ENCODE peak calls at places on chromosome 10, in six cellular contexts. V is AG09309, Y is right cardiac atrium, I is PC-9, C is pancreas, S is A549. J is an unnamed sample.

GRCh38 chr10:127848226-127848625 is 44.5 kb downstream of the CLRN3 start:
- DNase-seq in C (no peak), I (no peak), S (no peak), V (no peak), Y (no peak), J (no peak)

GRCh38 chr10:82814635-82815034 is 939.6 kb downstream of the NRG3 start:
- DNase-seq in V (no peak), Y (no peak), S (no peak), I (no peak), C (no peak), J (peak)

GRCh38 chr10:8967004-8967530 is 912.6 kb downstream of the GATA3 start:
- DNase-seq in C (no peak), I (no peak), V (no peak), Y (no peak), S (no peak), J (no peak)

GRCh38 chr10:8102708-8103401 is 48.4 kb downstream of the GATA3 start:
- DNase-seq in S (no peak), V (no peak), Y (no peak), C (no peak), I (no peak), J (no peak)

GRCh38 chr10:14879055-14879800 is 562 bp downstream of the SUV39H2 start:
- DNase-seq in I (no peak), S (peak), Y (no peak), V (no peak), C (no peak), J (peak)

GRCh38 chr10:24721254-24722106 is 2.2 kb downstream of the ARHGAP21 start:
- DNase-seq in V (no peak), Y (peak), C (peak), I (peak), S (peak), J (peak)

GRCh38 chr10:113108948-113109347 is 158.9 kb downstream of the TCF7L2 start:
- DNase-seq in V (no peak), C (no peak), S (no peak), I (no peak), Y (no peak), J (no peak)

GRCh38 chr10:132105302-132105995 is 39.7 kb downstream of the JAKMIP3 start:
- DNase-seq in S (no peak), V (no peak), Y (no peak), C (no peak), I (no peak), J (no peak)

GRCh38 chr10:86139066-86139657 is 227.4 kb downstream of the GRID1 start:
- DNase-seq in V (no peak), Y (no peak), S (peak), I (no peak), C (peak), J (no peak)

GRCh38 chr10:28984431-28984830 is 304.4 kb upstream of the LYZL1 start:
- DNase-seq in C (peak), V (peak), S (peak), Y (peak), I (peak), J (peak)

GRCh38 chr10:113099431-113100298 is 149.6 kb downstream of the TCF7L2 start:
- DNase-seq in I (no peak), S (no peak), V (no peak), Y (peak), C (no peak), J (peak)

GRCh38 chr10:71262027-71262426 is 49.7 kb downstream of the UNC5B start:
- DNase-seq in I (no peak), S (no peak), V (no peak), Y (peak), C (no peak), J (no peak)

GRCh38 chr10:11799736-11800080 is 23.4 kb upstream of the PROSER2 start:
- DNase-seq in S (no peak), Y (no peak), V (no peak), I (no peak), C (no peak), J (no peak)

GRCh38 chr10:131841131-131841661 is 59.6 kb upstream of the PPP2R2D start:
- DNase-seq in C (no peak), Y (no peak), V (no peak), S (no peak), I (no peak), J (no peak)

DNA sequence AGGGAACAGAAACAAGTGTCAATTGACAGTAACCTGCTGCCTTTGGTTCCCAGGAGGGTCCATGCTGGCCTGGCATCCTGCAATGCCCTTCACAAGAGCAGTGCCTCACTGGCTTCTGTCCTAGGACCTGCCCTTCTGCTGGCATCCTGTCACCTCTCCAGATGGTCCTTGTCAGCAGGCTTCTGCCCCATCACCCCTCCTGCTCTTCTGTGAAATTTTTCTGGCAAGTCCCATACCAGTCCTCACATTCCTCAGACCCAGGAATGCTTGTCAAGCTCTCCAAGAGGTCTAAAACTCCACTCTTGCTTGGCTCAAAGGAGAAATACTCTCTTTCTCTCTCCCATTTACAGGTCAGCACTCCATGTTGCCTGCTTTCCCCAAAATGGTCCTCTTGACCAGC is 34.2 kb downstream of the C10orf67 start:
- DNase-seq in C (no peak), S (no peak), V (no peak), I (no peak), Y (no peak), J (peak)
- H3K4me3 ChIP-seq in C (no peak), S (no peak), V (no peak), I (no peak), Y (no peak), J (no peak)

GRCh38 chr10:5945561-5946418 is 31.6 kb downstream of the IL15RA start:
- DNase-seq in Y (peak), I (no peak), V (peak), C (no peak), S (no peak), J (peak)
- H3K4me3 ChIP-seq in Y (peak), I (no peak), V (peak), C (no peak), S (no peak), J (peak)

GRCh38 chr10:77927343-77928256 is 1.0 kb upstream of the DLG5 start:
- DNase-seq in Y (no peak), I (no peak), C (no peak), V (no peak), S (no peak), J (no peak)
- H3K4me3 ChIP-seq in Y (peak), I (peak), C (peak), V (peak), S (peak), J (peak)

GRCh38 chr10:103676058-103676785 is 179.2 kb downstream of the SH3PXD2A start:
- DNase-seq in C (no peak), Y (no peak), I (no peak), S (no peak), V (no peak), J (peak)

GRCh38 chr10:103678104-103678526 is 177.3 kb downstream of the SH3PXD2A start:
- DNase-seq in S (no peak), C (peak), V (peak), Y (peak), I (no peak), J (peak)

GRCh38 chr10:103677486-103677885 is 177.9 kb downstream of the SH3PXD2A start:
- DNase-seq in I (no peak), V (no peak), S (no peak), Y (no peak), C (no peak), J (no peak)

GRCh38 chr10:103679096-103679790 is 176.1 kb downstream of the SH3PXD2A start:
- DNase-seq in I (no peak), S (no peak), C (no peak), Y (no peak), V (no peak), J (peak)

DNA sequence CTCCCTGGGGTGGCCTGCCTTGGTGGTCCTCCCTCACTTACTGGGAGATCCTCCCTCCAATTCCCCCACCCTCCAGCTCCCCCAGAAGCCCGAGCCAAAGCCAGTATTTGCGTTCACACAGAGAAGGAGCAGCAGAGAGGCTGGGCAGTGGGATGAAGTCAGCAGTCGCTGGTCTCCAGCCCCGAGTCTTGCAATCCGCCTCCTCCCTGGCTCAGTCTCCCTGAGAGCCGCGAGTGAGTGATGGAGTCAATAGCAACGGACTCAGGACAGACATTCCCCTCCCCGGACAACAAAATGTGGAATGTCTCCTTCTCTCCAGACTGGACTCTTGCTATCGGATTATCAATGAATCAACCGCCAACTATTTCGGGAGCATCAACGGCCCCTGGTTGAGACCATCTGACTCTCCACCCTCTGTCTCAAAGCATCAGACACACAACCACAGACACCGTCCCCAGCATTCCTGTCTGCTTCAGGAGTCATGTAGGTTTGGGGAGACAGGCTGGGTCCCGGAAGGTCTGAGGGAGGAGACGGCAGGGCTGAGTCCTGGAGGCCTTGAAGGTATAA is 178.4 kb downstream of the SH3PXD2A start:
- DNase-seq in I (no peak), S (no peak), Y (peak), C (no peak), V (peak), J (peak)
- H3K4me3 ChIP-seq in I (no peak), S (no peak), Y (no peak), C (no peak), V (peak), J (peak)

GRCh38 chr10:53025172-53025651 is 252.6 kb upstream of the MBL2 start:
- DNase-seq in I (peak), C (no peak), S (no peak), Y (no peak), V (no peak), J (peak)
- H3K4me3 ChIP-seq in I (peak), C (no peak), S (no peak), Y (no peak), V (no peak), J (peak)